ENCODE peak calls at places on chromosomes 4 and X, in six cellular contexts. X is COR-L47; W is activated CD4-positive, alpha-beta T cell treated with anti-CD3 and anti-CD28 coated beads, Interleukin-2, amount 10 ng/mL, durations not matched to agents 7 days and 5 days; Y is left cardiac atrium; C is SW 1271; S is Karpas-422. B is an unnamed sample.

GRCh38 chr4:114109776-114110175 is 130.3 kb upstream of the ARSJ start:
- DNase-seq in X (no peak), S (no peak), Y (no peak), C (no peak), W (no peak), B (no peak)

GRCh38 chr4:87843936-87844335 is 11.2 kb downstream of the MEPE start:
- DNase-seq in Y (no peak), S (no peak), C (no peak), W (no peak), X (no peak), B (no peak)

GRCh38 chr4:56688094-56688647 is 7.1 kb upstream of the HOPX start:
- DNase-seq in Y (no peak), C (no peak), W (no peak), X (no peak), S (no peak), B (no peak)

GRCh38 chr4:160848901-160849735 is 1314.7 kb downstream of the FSTL5 start:
- DNase-seq in W (no peak), S (no peak), C (no peak), Y (no peak), X (peak), B (no peak)

GRCh38 chr4:97081951-97082350 is 1061.3 kb downstream of the STPG2 start:
- DNase-seq in Y (no peak), S (no peak), X (no peak), C (no peak), W (no peak), B (no peak)

GRCh38 chr4:103425406-103425805 is 227.3 kb upstream of the CENPE start:
- DNase-seq in C (no peak), S (no peak), X (no peak), Y (no peak), W (no peak), B (peak)

GRCh38 chr4:113355550-113356371 is 306.3 kb downstream of the ANK2 start:
- DNase-seq in C (no peak), W (peak), X (no peak), S (peak), Y (peak), B (no peak)

GRCh38 chr4:159463235-159463634 is 360.4 kb downstream of the RAPGEF2 start:
- DNase-seq in S (no peak), Y (no peak), C (no peak), W (no peak), X (no peak), B (no peak)

GRCh38 chr4:150009533-150009932 is 68.7 kb upstream of the DCLK2 start:
- DNase-seq in Y (no peak), W (no peak), S (no peak), C (no peak), X (no peak), B (no peak)

GRCh38 chrX:68121371-68121770 is 311.9 kb downstream of the OPHN1 start:
- DNase-seq in Y (no peak), X (no peak), W (no peak), C (no peak), S (no peak), B (no peak)

GRCh38 chr4:84938316-84938715 is 28.2 kb downstream of the WDFY3 start:
- DNase-seq in S (no peak), W (no peak), C (no peak), Y (no peak), X (no peak), B (no peak)

GRCh38 chr4:120070191-120070590 is 3.5 kb upstream of the MAD2L1 start:
- DNase-seq in S (no peak), Y (no peak), C (no peak), X (no peak), W (no peak), B (no peak)

GRCh38 chrX:69896046-69896445 is 153.7 kb downstream of the AWAT2 start:
- DNase-seq in W (no peak), Y (no peak), S (no peak), X (no peak), C (no peak), B (no peak)

GRCh38 chr4:13452927-13453579 is 31.1 kb downstream of the RAB28 start:
- DNase-seq in X (no peak), W (no peak), Y (no peak), C (no peak), S (no peak), B (no peak)